ENCODE peak calls at places on chromosomes 7 and 10, in five cellular contexts. C is upper lobe of left lung, J is A549, S is HepG2, Z is GM12878. B is an unnamed sample.

GRCh38 chr10:132453470-132453861 is 56.5 kb downstream of the PWWP2B start:
- ATAC-seq in C (no peak), J (peak; percentile 6), S (no peak), Z (peak; percentile 34), B (peak; percentile 6)

GRCh38 chr10:124478517-124478916 is 16.9 kb downstream of the LHPP start:
- ATAC-seq in C (no peak), J (no peak), S (peak; percentile 59), Z (no peak), B (no peak)

GRCh38 chr10:103431902-103432301 is 20.3 kb downstream of the CALHM2 start:
- ATAC-seq in C (no peak), J (peak; percentile 64), S (peak; percentile 44), Z (no peak), B (no peak)

GRCh38 chr10:32384185-32384584 is 37.2 kb upstream of the EPC1 start:
- ATAC-seq in C (no peak), J (no peak), S (no peak), Z (no peak), B (no peak)

GRCh38 chr7:148865283-148865682 is 18.8 kb downstream of the EZH2 start:
- ATAC-seq in C (no peak), J (no peak), S (no peak), Z (peak; percentile 11), B (no peak)

GRCh38 chr7:97555845-97556431 is 175.9 kb upstream of the TAC1 start:
- ATAC-seq in C (no peak), J (no peak), S (no peak), Z (no peak), B (no peak)

GRCh38 chr10:116168329-116168728 is 104.7 kb downstream of the GFRA1 start:
- ATAC-seq in C (no peak), J (no peak), S (no peak), Z (no peak), B (no peak)

GRCh38 chr7:108455524-108455832 is 758 bp downstream of the NRCAM start:
- ATAC-seq in C (peak; percentile 31), J (peak; percentile 50), S (peak; percentile 45), Z (peak; percentile 38), B (peak; percentile 31)

GRCh38 chr7:100107125-100107737 is 5.8 kb downstream of the AP4M1 start:
- ATAC-seq in C (no peak), J (no peak), S (no peak), Z (no peak), B (no peak)

GRCh38 chr7:134400859-134401258 is 58.0 kb downstream of the AKR1B1 start:
- ATAC-seq in C (no peak), J (no peak), S (no peak), Z (no peak), B (no peak)

GRCh38 chr7:90582164-90582563 is 14.0 kb upstream of the CDK14 start:
- ATAC-seq in C (peak; percentile 43), J (no peak), S (no peak), Z (no peak), B (no peak)

GRCh38 chr10:95487994-95488393 is 73.2 kb downstream of the SORBS1 start:
- ATAC-seq in C (no peak), J (no peak), S (no peak), Z (no peak), B (no peak)

GRCh38 chr10:12707461-12708185 is 293.9 kb downstream of the CCDC3 start:
- ATAC-seq in C (peak; percentile 25), J (peak; percentile 80), S (peak; percentile 38), Z (peak; percentile 38), B (peak; percentile 78)

GRCh38 chr7:37341033-37341630 is 107.5 kb downstream of the ELMO1 start:
- ATAC-seq in C (no peak), J (no peak), S (no peak), Z (peak; percentile 56), B (no peak)

GRCh38 chr10:26441491-26442214 is 3.5 kb downstream of the APBB1IP start:
- ATAC-seq in C (no peak), J (no peak), S (no peak), Z (no peak), B (no peak)

GRCh38 chr7:141712603-141713262 is 4.6 kb downstream of the WEE2 start:
- ATAC-seq in C (no peak), J (no peak), S (no peak), Z (peak; percentile 27), B (no peak)

GRCh38 chr7:27123477-27124053 is 7.0 kb downstream of the HOXA4 start:
- ATAC-seq in C (no peak), J (no peak), S (no peak), Z (no peak), B (no peak)

GRCh38 chr7:101630591-101630990 is 1.5 kb upstream of the MYL10 start:
- ATAC-seq in C (no peak), J (no peak), S (peak; percentile 34), Z (no peak), B (no peak)

GRCh38 chr7:41003031-41003925 is 699.6 kb downstream of the INHBA start:
- ATAC-seq in C (no peak), J (no peak), S (no peak), Z (peak; percentile 67), B (no peak)

GRCh38 chr10:52903397-52903938 is 130.9 kb upstream of the MBL2 start:
- ATAC-seq in C (no peak), J (no peak), S (no peak), Z (no peak), B (no peak)

GRCh38 chr10:970311-971149 is 17.7 kb upstream of the GTPBP4 start:
- ATAC-seq in C (peak; percentile 73), J (peak; percentile 49), S (peak; percentile 81), Z (no peak), B (peak; percentile 66)

GRCh38 chr7:116548506-116548905 is 23.7 kb downstream of the CAV1 start:
- ATAC-seq in C (no peak), J (peak; percentile 8), S (no peak), Z (peak; percentile 97), B (no peak)

GRCh38 chr7:42272793-42273665 is 36.0 kb upstream of the GLI3 start:
- ATAC-seq in C (no peak), J (peak; percentile 53), S (no peak), Z (no peak), B (no peak)

GRCh38 chr7:23783115-23783514 is 73.1 kb downstream of the STK31 start:
- ATAC-seq in C (no peak), J (no peak), S (no peak), Z (no peak), B (no peak)

GRCh38 chr10:84159076-84159475 is 14.5 kb upstream of the GPR15LG start:
- ATAC-seq in C (no peak), J (peak; percentile 39), S (peak; percentile 52), Z (no peak), B (no peak)

GRCh38 chr10:34707656-34708055 is 107.4 kb downstream of the PARD3 start:
- ATAC-seq in C (no peak), J (peak; percentile 50), S (no peak), Z (peak; percentile 14), B (no peak)

DNA sequence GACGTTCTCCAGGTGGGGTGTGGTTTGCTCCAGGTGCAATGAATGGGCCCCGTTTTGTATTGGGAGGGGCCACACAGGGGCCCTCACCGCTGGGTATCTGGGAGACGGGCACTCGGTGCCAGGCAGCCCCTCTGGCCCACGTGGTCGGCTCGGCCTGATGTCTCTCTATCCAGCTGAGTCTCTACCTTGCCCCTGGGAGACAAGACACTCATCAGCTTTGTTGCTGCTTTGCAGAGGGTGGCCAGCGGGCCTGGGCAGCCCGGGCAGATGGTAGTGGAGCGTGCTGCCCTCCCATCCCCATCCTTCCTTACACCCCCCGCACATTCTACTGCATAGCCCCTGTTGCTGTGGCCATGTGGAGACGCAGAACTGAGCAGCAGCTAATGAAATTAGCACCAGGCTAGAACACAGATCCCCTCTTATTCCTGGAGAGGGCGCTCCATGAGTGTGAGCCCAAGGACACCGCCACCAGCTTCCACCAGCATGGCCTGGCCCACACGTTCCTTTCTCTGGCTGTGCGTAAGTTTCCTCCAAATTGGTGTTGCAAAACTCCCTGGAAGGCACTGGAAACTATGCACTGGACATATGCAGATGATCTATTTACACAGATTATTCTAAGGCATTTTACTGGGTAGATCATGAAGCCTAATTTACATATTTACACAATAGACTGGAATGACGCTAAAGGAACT is 455.8 kb upstream of the FOXK1 start:
- ATAC-seq in C (no peak), J (no peak), S (peak; percentile 66), Z (no peak), B (no peak)
- TF ChIP-seq CTCF in C (no peak), J (no peak), S (peak; percentile 53), Z (no peak), B (no peak)

DNA sequence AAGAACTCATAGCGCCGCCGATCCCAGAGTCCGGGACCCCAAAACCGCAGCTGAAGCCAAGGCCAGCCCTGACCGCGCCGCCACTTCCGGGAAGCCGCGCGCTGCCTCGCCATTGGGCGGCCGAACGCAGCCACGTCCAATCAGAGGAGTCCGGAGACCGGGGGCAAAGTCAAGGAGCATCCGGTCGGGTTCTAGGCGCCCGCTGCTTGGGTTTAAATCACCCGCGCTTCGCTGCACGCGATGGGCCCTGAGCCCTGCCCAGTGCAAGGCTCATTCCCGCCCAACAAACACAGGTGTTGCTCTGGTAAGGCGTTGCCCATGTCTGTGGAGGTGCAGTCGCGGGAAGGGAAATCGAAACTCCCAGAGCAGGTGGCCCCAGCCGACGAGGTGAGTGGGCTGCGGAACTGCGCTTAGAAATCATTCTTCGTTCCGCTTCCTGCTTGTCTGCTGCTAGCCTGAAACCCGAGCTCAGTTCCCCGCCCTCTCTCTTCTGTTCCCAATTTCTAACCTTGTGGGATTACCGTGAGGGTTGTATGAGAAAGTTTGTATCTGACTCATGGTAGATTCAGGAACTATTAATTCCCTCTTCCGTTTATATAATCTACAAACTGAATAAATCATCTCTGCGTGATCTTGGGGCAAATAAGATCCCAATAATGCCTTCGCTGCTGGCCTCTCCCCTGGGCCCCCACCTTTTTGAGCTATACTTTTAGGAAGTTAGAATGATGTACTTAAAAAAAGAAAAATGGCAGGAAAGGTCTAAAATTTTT is at the start of gene DCLRE1C:
- ATAC-seq in C (peak; percentile 97), J (peak; percentile 99), S (peak; percentile 95), Z (peak; percentile 86), B (peak; percentile 97)
- TF ChIP-seq EP300 in C (no peak), J (no peak), S (no peak), Z (no peak), B (no peak)

GRCh38 chr10:71611131-71611530 is 108.4 kb downstream of the C10orf105 start:
- ATAC-seq in C (no peak), J (no peak), S (no peak), Z (no peak), B (no peak)

GRCh38 chr10:71611709-71612422 is 107.7 kb downstream of the C10orf105 start:
- ATAC-seq in C (no peak), J (no peak), S (no peak), Z (no peak), B (no peak)

GRCh38 chr10:71613877-71614276 is 105.7 kb downstream of the C10orf105 start:
- ATAC-seq in C (no peak), J (no peak), S (no peak), Z (no peak), B (no peak)

GRCh38 chr10:71614946-71615345 is 104.6 kb downstream of the C10orf105 start:
- ATAC-seq in C (no peak), J (no peak), S (no peak), Z (no peak), B (no peak)

DNA sequence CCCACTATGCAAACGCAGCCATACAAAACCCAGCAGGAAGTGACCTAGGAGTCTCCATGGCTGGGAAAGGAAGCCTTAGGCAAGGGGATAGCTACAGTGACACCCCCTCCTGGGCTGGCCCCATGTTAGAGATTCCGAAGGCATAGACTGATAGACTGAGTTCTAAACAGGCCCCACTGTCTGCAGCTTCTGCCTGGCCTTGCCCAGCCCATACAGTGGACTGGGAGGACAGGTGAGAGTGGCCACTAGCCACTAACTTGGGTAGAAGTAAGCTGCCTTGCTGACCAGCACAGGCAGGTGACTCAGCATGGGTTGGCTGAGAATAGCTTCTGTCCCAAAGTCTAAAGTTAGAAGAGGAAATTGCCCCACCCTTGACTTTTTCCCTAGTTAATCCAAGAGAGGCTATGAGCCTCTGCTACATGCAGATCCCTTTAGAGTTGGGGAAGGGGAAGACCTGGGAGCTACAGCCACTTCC is 106.2 kb downstream of the C10orf105 start:
- ATAC-seq in C (peak; percentile 42), J (peak; percentile 40), S (no peak), Z (no peak), B (peak; percentile 82)
- H3K27ac ChIP-seq in C (no peak overlapping the region), J (no peak overlapping the region), S (no peak overlapping the region), Z (no peak overlapping the region), B (peak overlapping the region; percentile 83)

GRCh38 chr7:33043875-33044718 is 18.5 kb downstream of the NT5C3A start:
- ATAC-seq in C (peak; percentile 47), J (peak; percentile 87), S (peak; percentile 94), Z (peak; percentile 4), B (no peak)
- TF ChIP-seq CTCF in C (no peak), J (peak; percentile 13), S (peak; percentile 45), Z (no peak), B (peak; percentile 14)

B was measured in gastroesophageal sphincter.